ENCODE peak calls at places on chromosomes 11 and 22, in ten cellular contexts. O is cardiac fibroblast; V is H7; C is endothelial cell; J is stimulated activated CD4-positive, alpha-beta T cell treated with anti-CD3 and anti-CD28 coated beads, Interleukin-2, amount 100 ng/mL, for 24 hours; T is H4; B is fibroblast of lung; F is aorta; U is activated effector memory CD4-positive, alpha-beta T cell treated with Interleukin-2 at 50 U/mL for 16 hours; X is immature natural killer cell. Y is an unnamed sample.

GRCh38 chr11:59807047-59807446 is 3.5 kb downstream of the MRPL16 start:
- DNase-seq in C (no peak), O (no peak), U (no peak), B (no peak), T (no peak), X (no peak), J (no peak), F (no peak), V (no peak), Y (no peak)

GRCh38 chr11:18282626-18283025 is 16.6 kb downstream of the SAA1 start:
- DNase-seq in O (no peak), C (no peak), U (no peak), B (no peak), X (no peak), J (no peak), V (no peak), T (no peak), F (no peak), Y (no peak)

GRCh38 chr11:94168882-94169281 is 40.2 kb downstream of the PANX1 start:
- DNase-seq in U (no peak), J (no peak), X (no peak), B (no peak), V (no peak), C (no peak), O (no peak), T (no peak), F (no peak), Y (no peak)

GRCh38 chr22:18028817-18029527 is 4.6 kb upstream of the MICAL3 start:
- DNase-seq in C (no peak), B (no peak), X (no peak), J (no peak), F (no peak), U (no peak), O (no peak), T (no peak), V (no peak), Y (no peak)

GRCh38 chr22:50526849-50527801 is 1.7 kb upstream of the SCO2 start:
- DNase-seq in J (peak; percentile 56), C (no peak), X (no peak), B (peak; percentile 35), U (no peak), T (no peak), O (peak; percentile 29), V (peak; percentile 93), F (peak; percentile 84), Y (no peak)

GRCh38 chr22:39808087-39808486 is 85.5 kb downstream of the ENTHD1 start:
- DNase-seq in F (no peak), O (peak; percentile 48), U (no peak), V (peak; percentile 57), B (peak; percentile 11), X (no peak), T (no peak), J (peak; percentile 30), C (no peak), Y (no peak)

GRCh38 chr22:22944268-22944985 is 56.8 kb downstream of the IGLL5 start:
- DNase-seq in T (no peak), J (peak; percentile 8), O (no peak), U (no peak), X (no peak), B (no peak), C (peak; percentile 2), F (no peak), V (peak; percentile 38), Y (no peak)

GRCh38 chr22:45164217-45165123 is 745 bp downstream of the NUP50 start:
- DNase-seq in O (no peak), J (peak; percentile 49), U (peak; percentile 16), X (peak; percentile 17), C (peak; percentile 47), F (peak; percentile 55), T (no peak), B (peak; percentile 23), V (peak; percentile 84), Y (no peak)

GRCh38 chr22:49977578-49977977 is 17.0 kb downstream of the PIM3 start:
- DNase-seq in O (no peak), X (no peak), J (peak; percentile 15), F (no peak), B (no peak), V (no peak), T (no peak), U (no peak), C (no peak), Y (no peak)

GRCh38 chr11:117931971-117932370 is 2.8 kb upstream of the TMPRSS13 start:
- DNase-seq in F (no peak), X (peak; percentile 26), O (no peak), C (no peak), B (no peak), J (peak; percentile 48), U (no peak), V (no peak), T (no peak), Y (no peak)

GRCh38 chr22:48396785-48397530 is 1430.7 kb downstream of the BRD1 start:
- DNase-seq in T (no peak), V (peak; percentile 56), F (no peak), C (no peak), J (no peak), B (no peak), U (no peak), O (no peak), X (no peak), Y (no peak)